ENCODE peak calls at places on chromosomes 2 and 18, in five cellular contexts. X, S, E, R and T are unnamed samples.
A peak's percentile ranks its signal among the peaks of the same experiment; 100 is the strongest.

GRCh38 chr2:9215680-9216079 is 9.1 kb downstream of the ASAP2 start:
- DNase-seq in X (no peak), S (no peak), E (no peak), R (no peak), T (no peak)

GRCh38 chr2:205675861-205676516 is 6.3 kb upstream of the NRP2 start:
- DNase-seq in X (no peak), S (no peak), E (no peak), R (peak; percentile 60), T (no peak)

GRCh38 chr18:29007986-29008654 is 831.2 kb upstream of the CDH2 start:
- DNase-seq in X (no peak), S (no peak), E (no peak), R (no peak), T (no peak)

GRCh38 chr2:85775406-85776381 is 21.9 kb downstream of the ATOH8 start:
- DNase-seq in X (no peak), S (no peak), E (no peak), R (no peak), T (no peak)

GRCh38 chr2:148338544-148338943 is 306.0 kb upstream of the EPC2 start:
- DNase-seq in X (no peak), S (peak; percentile 38), E (no peak), R (peak; percentile 6), T (no peak)

GRCh38 chr2:202307690-202308089 is 42.1 kb downstream of the NOP58 start:
- DNase-seq in X (no peak), S (no peak), E (no peak), R (no peak), T (no peak)

GRCh38 chr2:64007924-64008323 is 11.3 kb downstream of the VPS54 start:
- DNase-seq in X (no peak), S (no peak), E (no peak), R (no peak), T (no peak)

GRCh38 chr18:11946756-11947155 is 34.6 kb upstream of the IMPA2 start:
- DNase-seq in X (peak; percentile 37), S (no peak), E (peak; percentile 29), R (no peak), T (no peak)

GRCh38 chr2:25851740-25852503 is 26.4 kb downstream of the ASXL2 start:
- DNase-seq in X (no peak), S (peak; percentile 65), E (no peak), R (peak; percentile 86), T (no peak)

GRCh38 chr2:189982777-189983394 is 79.6 kb downstream of the MSTN start:
- DNase-seq in X (no peak), S (no peak), E (no peak), R (peak; percentile 35), T (no peak)

GRCh38 chr2:234098675-234099195 is 48.2 kb downstream of the SPP2 start:
- DNase-seq in X (no peak), S (no peak), E (no peak), R (no peak), T (no peak)

GRCh38 chr2:239881561-239882320 is 143.4 kb downstream of the NDUFA10 start:
- DNase-seq in X (no peak), S (no peak), E (no peak), R (no peak), T (peak; percentile 33)

GRCh38 chr2:111117666-111118454 is 2.9 kb upstream of the BCL2L11 start:
- DNase-seq in X (peak; percentile 46), S (peak; percentile 23), E (peak; percentile 29), R (no peak), T (no peak)

GRCh38 chr2:168427451-168427850 is 28.6 kb upstream of the CERS6 start:
- DNase-seq in X (no peak), S (peak; percentile 66), E (no peak), R (no peak), T (no peak)

GRCh38 chr2:3464401-3465005 is 54.8 kb downstream of the ADI1 start:
- DNase-seq in X (no peak), S (no peak), E (no peak), R (no peak), T (no peak)

GRCh38 chr2:113268621-113269360 is 9.9 kb downstream of the PAX8 start:
- DNase-seq in X (no peak), S (no peak), E (no peak), R (no peak), T (no peak)

GRCh38 chr18:22796069-22796468 is 137.1 kb upstream of the RBBP8 start:
- DNase-seq in X (no peak), S (no peak), E (no peak), R (no peak), T (no peak)

GRCh38 chr18:49398331-49398730 is 62.1 kb downstream of the DYM start:
- DNase-seq in X (no peak), S (no peak), E (no peak), R (no peak), T (no peak)

GRCh38 chr2:85887566-85888019 is 1.2 kb downstream of the ST3GAL5 start:
- DNase-seq in X (peak; percentile 63), S (no peak), E (peak; percentile 37), R (no peak), T (peak; percentile 78)

GRCh38 chr2:63434597-63434996 is 153.7 kb downstream of the WDPCP start:
- DNase-seq in X (no peak), S (no peak), E (no peak), R (no peak), T (no peak)

GRCh38 chr2:203857656-203858055 is 9.9 kb upstream of the CTLA4 start:
- DNase-seq in X (no peak), S (no peak), E (no peak), R (no peak), T (no peak)
- H3K4me3 ChIP-seq in X (no peak overlapping the region), S (no peak overlapping the region), E (no peak overlapping the region), R (no peak overlapping the region), T (no peak overlapping the region)

GRCh38 chr18:76960528-76961035 is 138.2 kb downstream of the ZNF236 start:
- DNase-seq in X (no peak), S (no peak), E (no peak), R (no peak), T (no peak)
- TF ChIP-seq CTCF in X (no peak), S (no peak), E (no peak), R (no peak), T (no peak)

GRCh38 chr18:58787750-58788149 is 76.9 kb upstream of the ZNF532 start:
- DNase-seq in X (no peak), S (no peak), E (no peak), R (no peak), T (no peak)

GRCh38 chr18:58785870-58786269 is 78.8 kb upstream of the ZNF532 start:
- DNase-seq in X (no peak), S (no peak), E (no peak), R (no peak), T (no peak)

GRCh38 chr18:58781627-58782194 is 83.0 kb upstream of the ZNF532 start:
- DNase-seq in X (peak; percentile 78), S (no peak), E (peak; percentile 77), R (peak; percentile 59), T (peak; percentile 85)

GRCh38 chr18:58785171-58785805 is 79.4 kb upstream of the ZNF532 start:
- DNase-seq in X (peak; percentile 21), S (peak; percentile 62), E (peak; percentile 22), R (no peak), T (no peak)

GRCh38 chr18:58784601-58785137 is 80.0 kb upstream of the ZNF532 start:
- DNase-seq in X (no peak), S (no peak), E (no peak), R (no peak), T (no peak)
- H3K4me3 ChIP-seq in X (no peak overlapping the region), S (no peak overlapping the region), E (no peak overlapping the region), R (no peak overlapping the region), T (no peak overlapping the region)

GRCh38 chr2:69013123-69013836 is at the start of gene ANTXR1:
- DNase-seq in X (peak; percentile 14), S (peak; percentile 45), E (peak; percentile 22), R (peak; percentile 45), T (peak; percentile 80)
- TF ChIP-seq CTCF in X (no peak), S (no peak), E (no peak), R (peak; percentile 43), T (no peak)

GRCh38 chr2:106584304-106584954 is 97.3 kb downstream of the CD8B2 start:
- DNase-seq in X (no peak), S (no peak), E (no peak), R (no peak), T (no peak)
- H3K4me3 ChIP-seq in X (no peak overlapping the region), S (no peak overlapping the region), E (no peak overlapping the region), R (no peak overlapping the region), T (no peak overlapping the region)

GRCh38 chr2:226622484-226622883 is 177.1 kb downstream of the IRS1 start:
- DNase-seq in X (no peak), S (no peak), E (no peak), R (peak; percentile 55), T (no peak)
- TF ChIP-seq CTCF in X (no peak), S (peak; percentile 32), E (no peak), R (peak; percentile 38), T (no peak)

DNA sequence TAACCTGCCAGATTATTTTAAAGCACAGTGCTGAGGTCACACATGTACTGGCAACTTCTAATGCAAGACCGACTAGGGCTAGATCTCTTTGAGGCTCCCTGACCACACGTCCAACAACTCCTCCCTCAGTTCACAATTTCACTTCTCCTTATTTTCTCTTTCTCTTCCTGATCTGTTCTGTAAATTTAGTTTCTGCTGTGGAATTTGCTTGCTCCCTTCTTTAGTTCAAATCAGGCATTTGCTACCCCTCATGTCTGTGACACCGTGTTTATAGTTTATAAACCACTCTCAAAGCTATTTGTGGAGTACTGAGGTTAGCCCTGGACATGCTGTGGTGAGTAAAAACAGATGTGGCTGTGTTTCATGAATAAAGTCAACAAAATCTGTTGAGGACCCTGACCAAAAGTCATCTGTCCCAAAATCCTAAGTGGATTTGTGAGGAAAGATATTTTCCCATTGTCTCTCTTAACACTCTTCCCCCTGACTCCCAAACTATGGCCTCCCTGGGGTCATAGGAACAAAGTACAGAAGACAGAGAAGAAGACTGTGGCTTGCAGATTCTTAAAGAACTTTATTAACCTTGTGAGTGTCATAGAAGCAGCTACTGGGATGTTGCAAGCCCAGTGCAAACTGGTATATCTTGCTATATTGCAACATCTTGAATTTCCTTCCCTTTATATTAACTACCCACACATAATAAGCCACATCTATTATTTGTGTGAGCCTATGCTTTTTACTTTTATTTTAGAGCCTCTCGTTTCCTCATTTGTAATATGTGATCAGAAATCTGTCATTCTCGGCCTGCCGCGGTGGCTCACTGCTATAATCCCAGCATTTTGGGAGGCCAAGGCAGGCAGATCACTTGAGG is 3.5 kb upstream of the NAGK start:
- DNase-seq in X (no peak), S (no peak), E (no peak), R (no peak), T (peak; percentile 27)
- H3K4me3 ChIP-seq in X (no peak overlapping the region), S (no peak overlapping the region), E (no peak overlapping the region), R (no peak overlapping the region), T (no peak overlapping the region)

DNA sequence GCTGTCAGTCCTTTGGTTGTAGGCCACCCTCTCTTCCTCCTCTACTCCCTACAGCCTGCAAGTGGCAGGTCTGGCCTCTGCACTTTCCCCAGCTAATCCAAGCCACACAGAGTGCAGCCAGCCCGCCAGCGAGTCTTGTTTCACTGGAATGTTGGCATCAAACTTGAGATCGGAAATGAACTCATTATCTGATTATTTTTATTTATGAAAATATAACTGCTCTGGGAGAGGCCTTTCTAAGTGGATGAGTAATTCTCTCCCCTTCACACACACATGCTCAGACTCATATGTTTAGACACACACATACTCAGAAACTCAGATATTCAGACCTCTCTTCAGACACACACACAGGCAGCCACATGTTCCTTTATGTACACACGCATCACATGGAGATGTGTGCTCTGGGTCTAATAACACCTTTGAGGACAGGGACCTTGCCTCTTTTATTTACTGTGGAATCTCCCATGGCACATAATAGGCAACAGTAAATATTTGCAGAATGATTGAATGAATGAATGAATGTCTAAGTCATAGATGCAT is 151.3 kb downstream of the ZFP36L2 start:
- DNase-seq in X (peak; percentile 65), S (peak; percentile 92), E (peak; percentile 57), R (peak; percentile 76), T (peak; percentile 92)
- TF ChIP-seq CTCF in X (no peak), S (peak; percentile 18), E (no peak), R (no peak), T (no peak)